ENCODE peak calls at places on chromosomes 13 and 19, in ten cellular contexts. One of them, this sample, is unnamed. For H3K36me3 and H3K4me1, the result is how much of the 10 kb centered on the place peaks cover.

GRCh38 chr13:43269037-43269476 is 245.7 kb downstream of the DNAJC15 start:
- DNase-seq in Karpas-422: no peak
- DNase-seq in H1: no peak
- DNase-seq in CD4-positive, alpha-beta memory T cell: no peak
- DNase-seq in aorta: no peak
- DNase-seq in OCI-LY7: no peak
- DNase-seq in cardiac muscle cell: peak
- DNase-seq in suprapubic skin: no peak
- DNase-seq in tibial nerve: no peak
- DNase-seq in transverse colon: peak
- DNase-seq in this sample: no peak

GRCh38 chr13:78649997-78650724 is 8.8 kb downstream of the OBI1 start:
- DNase-seq in Karpas-422: no peak
- DNase-seq in H1: no peak
- DNase-seq in CD4-positive, alpha-beta memory T cell: no peak
- DNase-seq in aorta: no peak
- DNase-seq in OCI-LY7: no peak
- DNase-seq in cardiac muscle cell: no peak
- DNase-seq in suprapubic skin: no peak
- DNase-seq in tibial nerve: no peak
- DNase-seq in transverse colon: no peak
- DNase-seq in this sample: no peak

GRCh38 chr13:38872693-38873092 is 117.9 kb downstream of the STOML3 start:
- DNase-seq in Karpas-422: peak
- DNase-seq in H1: peak
- DNase-seq in CD4-positive, alpha-beta memory T cell: no peak
- DNase-seq in aorta: no peak
- DNase-seq in OCI-LY7: peak
- DNase-seq in cardiac muscle cell: peak
- DNase-seq in suprapubic skin: no peak
- DNase-seq in tibial nerve: no peak
- DNase-seq in transverse colon: peak
- DNase-seq in this sample: peak

GRCh38 chr13:44842158-44842557 is 147.1 kb downstream of the NUFIP1 start:
- DNase-seq in Karpas-422: no peak
- DNase-seq in H1: no peak
- DNase-seq in CD4-positive, alpha-beta memory T cell: no peak
- DNase-seq in aorta: no peak
- DNase-seq in OCI-LY7: no peak
- DNase-seq in cardiac muscle cell: peak
- DNase-seq in suprapubic skin: no peak
- DNase-seq in tibial nerve: no peak
- DNase-seq in transverse colon: no peak
- DNase-seq in this sample: no peak

GRCh38 chr19:42122691-42123607 is 9.3 kb downstream of the POU2F2 start:
- DNase-seq in Karpas-422: peak
- DNase-seq in H1: no peak
- DNase-seq in CD4-positive, alpha-beta memory T cell: peak
- DNase-seq in aorta: no peak
- DNase-seq in OCI-LY7: peak
- DNase-seq in cardiac muscle cell: no peak
- DNase-seq in suprapubic skin: no peak
- DNase-seq in tibial nerve: no peak
- DNase-seq in transverse colon: no peak
- DNase-seq in this sample: no peak

GRCh38 chr19:28596561-28597071 is 616.3 kb downstream of the UQCRFS1 start:
- DNase-seq in Karpas-422: no peak
- DNase-seq in H1: no peak
- DNase-seq in CD4-positive, alpha-beta memory T cell: no peak
- DNase-seq in aorta: no peak
- DNase-seq in OCI-LY7: no peak
- DNase-seq in cardiac muscle cell: no peak
- DNase-seq in suprapubic skin: no peak
- DNase-seq in tibial nerve: no peak
- DNase-seq in transverse colon: no peak
- DNase-seq in this sample: no peak

GRCh38 chr13:34419025-34419424 is 523.0 kb upstream of the NBEA start:
- DNase-seq in Karpas-422: no peak
- DNase-seq in H1: no peak
- DNase-seq in CD4-positive, alpha-beta memory T cell: no peak
- DNase-seq in aorta: no peak
- DNase-seq in OCI-LY7: no peak
- DNase-seq in cardiac muscle cell: no peak
- DNase-seq in suprapubic skin: no peak
- DNase-seq in tibial nerve: no peak
- DNase-seq in transverse colon: no peak
- DNase-seq in this sample: no peak

GRCh38 chr19:3029070-3029923 is at the start of gene TLE2:
- DNase-seq in Karpas-422: no peak
- DNase-seq in H1: no peak
- DNase-seq in CD4-positive, alpha-beta memory T cell: no peak
- DNase-seq in aorta: no peak
- DNase-seq in OCI-LY7: no peak
- DNase-seq in cardiac muscle cell: no peak
- DNase-seq in suprapubic skin: no peak
- DNase-seq in tibial nerve: no peak
- DNase-seq in transverse colon: no peak
- DNase-seq in this sample: no peak

GRCh38 chr13:104534847-104535246 is 1468.6 kb upstream of the SLC10A2 start:
- DNase-seq in Karpas-422: peak
- DNase-seq in H1: peak
- DNase-seq in CD4-positive, alpha-beta memory T cell: no peak
- DNase-seq in aorta: no peak
- DNase-seq in OCI-LY7: peak
- DNase-seq in cardiac muscle cell: no peak
- DNase-seq in suprapubic skin: no peak
- DNase-seq in tibial nerve: no peak
- DNase-seq in transverse colon: no peak
- DNase-seq in this sample: no peak

GRCh38 chr19:7985481-7985911 is 19.9 kb downstream of the ELAVL1 start:
- DNase-seq in Karpas-422: no peak
- DNase-seq in H1: no peak
- DNase-seq in CD4-positive, alpha-beta memory T cell: no peak
- DNase-seq in aorta: no peak
- DNase-seq in OCI-LY7: no peak
- DNase-seq in cardiac muscle cell: no peak
- DNase-seq in suprapubic skin: no peak
- DNase-seq in tibial nerve: no peak
- DNase-seq in transverse colon: no peak
- DNase-seq in this sample: no peak
- H3K36me3 ChIP-seq in Karpas-422: under half
- H3K36me3 ChIP-seq in H1: under half
- H3K36me3 ChIP-seq in CD4-positive, alpha-beta memory T cell: half or more
- H3K36me3 ChIP-seq in aorta: under half
- H3K36me3 ChIP-seq in OCI-LY7: half or more
- H3K36me3 ChIP-seq in cardiac muscle cell: under half
- H3K36me3 ChIP-seq in suprapubic skin: under half
- H3K36me3 ChIP-seq in tibial nerve: half or more
- H3K36me3 ChIP-seq in transverse colon: under half
- H3K36me3 ChIP-seq in this sample: half or more

GRCh38 chr13:103036268-103036667 is 29.9 kb downstream of the SLC10A2 start:
- DNase-seq in Karpas-422: peak
- DNase-seq in H1: no peak
- DNase-seq in CD4-positive, alpha-beta memory T cell: no peak
- DNase-seq in aorta: no peak
- DNase-seq in OCI-LY7: no peak
- DNase-seq in cardiac muscle cell: no peak
- DNase-seq in suprapubic skin: no peak
- DNase-seq in tibial nerve: no peak
- DNase-seq in transverse colon: no peak
- DNase-seq in this sample: no peak

GRCh38 chr13:103030776-103031175 is 35.4 kb downstream of the SLC10A2 start:
- DNase-seq in Karpas-422: no peak
- DNase-seq in H1: no peak
- DNase-seq in CD4-positive, alpha-beta memory T cell: no peak
- DNase-seq in aorta: no peak
- DNase-seq in OCI-LY7: peak
- DNase-seq in cardiac muscle cell: no peak
- DNase-seq in suprapubic skin: no peak
- DNase-seq in tibial nerve: no peak
- DNase-seq in transverse colon: no peak
- DNase-seq in this sample: no peak

GRCh38 chr13:103031332-103031873 is 34.8 kb downstream of the SLC10A2 start:
- DNase-seq in Karpas-422: peak
- DNase-seq in H1: no peak
- DNase-seq in CD4-positive, alpha-beta memory T cell: no peak
- DNase-seq in aorta: no peak
- DNase-seq in OCI-LY7: peak
- DNase-seq in cardiac muscle cell: no peak
- DNase-seq in suprapubic skin: no peak
- DNase-seq in tibial nerve: no peak
- DNase-seq in transverse colon: no peak
- DNase-seq in this sample: no peak

GRCh38 chr13:103029798-103030197 is 36.4 kb downstream of the SLC10A2 start:
- DNase-seq in Karpas-422: no peak
- DNase-seq in H1: no peak
- DNase-seq in CD4-positive, alpha-beta memory T cell: no peak
- DNase-seq in aorta: no peak
- DNase-seq in OCI-LY7: no peak
- DNase-seq in cardiac muscle cell: no peak
- DNase-seq in suprapubic skin: no peak
- DNase-seq in tibial nerve: no peak
- DNase-seq in transverse colon: no peak
- DNase-seq in this sample: no peak

GRCh38 chr13:103033999-103034398 is 32.2 kb downstream of the SLC10A2 start:
- DNase-seq in Karpas-422: no peak
- DNase-seq in H1: no peak
- DNase-seq in CD4-positive, alpha-beta memory T cell: no peak
- DNase-seq in aorta: no peak
- DNase-seq in OCI-LY7: peak
- DNase-seq in cardiac muscle cell: no peak
- DNase-seq in suprapubic skin: no peak
- DNase-seq in tibial nerve: no peak
- DNase-seq in transverse colon: no peak
- DNase-seq in this sample: no peak
- H3K4me1 ChIP-seq in Karpas-422: under half
- H3K4me1 ChIP-seq in H1: under half
- H3K4me1 ChIP-seq in CD4-positive, alpha-beta memory T cell: under half
- H3K4me1 ChIP-seq in aorta: under half
- H3K4me1 ChIP-seq in OCI-LY7: half or more
- H3K4me1 ChIP-seq in cardiac muscle cell: under half
- H3K4me1 ChIP-seq in suprapubic skin: under half
- H3K4me1 ChIP-seq in tibial nerve: under half
- H3K4me1 ChIP-seq in transverse colon: under half
- H3K4me1 ChIP-seq in this sample: under half

DNA sequence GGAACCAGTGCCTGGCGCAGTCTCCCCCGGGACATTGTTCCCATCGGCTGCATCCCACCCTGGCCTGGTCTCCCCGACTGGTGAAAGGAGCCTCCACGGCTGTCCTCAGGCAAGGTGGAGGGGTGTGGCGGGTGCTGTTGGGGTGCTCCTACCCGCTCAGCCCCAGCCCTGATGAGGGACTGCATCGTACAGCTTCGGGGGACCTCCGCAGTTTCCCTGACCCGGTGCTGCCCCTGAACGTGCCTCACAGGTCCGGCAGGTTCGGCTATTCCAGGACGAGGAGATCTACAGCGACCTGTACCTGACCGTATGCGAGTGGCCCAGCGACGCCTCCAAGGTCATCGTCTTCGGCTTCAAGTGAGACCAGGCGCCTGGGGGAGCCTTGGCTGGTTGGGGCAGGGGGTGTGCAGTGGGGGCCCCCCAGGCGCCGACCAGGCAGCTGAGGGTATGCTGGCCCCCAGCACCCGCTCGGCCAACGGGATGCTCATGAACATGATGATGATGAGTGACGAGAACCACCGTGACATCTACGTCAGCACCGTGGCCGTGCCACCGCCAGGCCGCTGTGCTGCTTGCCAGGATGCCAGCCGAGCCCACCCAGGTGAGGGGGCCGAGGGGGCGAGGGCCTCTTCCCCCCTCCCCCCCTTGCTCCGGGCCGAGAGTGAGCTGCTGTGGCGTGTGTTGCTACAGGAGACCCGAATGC is 3.5 kb downstream of the DCAF15 start:
- DNase-seq in Karpas-422: no peak
- DNase-seq in H1: no peak
- DNase-seq in CD4-positive, alpha-beta memory T cell: no peak
- DNase-seq in aorta: no peak
- DNase-seq in OCI-LY7: no peak
- DNase-seq in cardiac muscle cell: no peak
- DNase-seq in suprapubic skin: no peak
- DNase-seq in tibial nerve: no peak
- DNase-seq in transverse colon: no peak
- DNase-seq in this sample: no peak
- H3K27ac ChIP-seq in Karpas-422: no peak
- H3K27ac ChIP-seq in H1: no peak
- H3K27ac ChIP-seq in CD4-positive, alpha-beta memory T cell: no peak
- H3K27ac ChIP-seq in aorta: no peak
- H3K27ac ChIP-seq in OCI-LY7: no peak
- H3K27ac ChIP-seq in cardiac muscle cell: no peak
- H3K27ac ChIP-seq in suprapubic skin: no peak
- H3K27ac ChIP-seq in tibial nerve: no peak
- H3K27ac ChIP-seq in transverse colon: no peak
- H3K27ac ChIP-seq in this sample: no peak

GRCh38 chr19:10688545-10689280 is 12.5 kb upstream of the QTRT1 start:
- DNase-seq in Karpas-422: no peak
- DNase-seq in H1: no peak
- DNase-seq in CD4-positive, alpha-beta memory T cell: no peak
- DNase-seq in aorta: no peak
- DNase-seq in OCI-LY7: no peak
- DNase-seq in cardiac muscle cell: no peak
- DNase-seq in suprapubic skin: no peak
- DNase-seq in tibial nerve: no peak
- DNase-seq in transverse colon: no peak
- DNase-seq in this sample: no peak

GRCh38 chr19:10686661-10687517 is 14.3 kb upstream of the QTRT1 start:
- DNase-seq in Karpas-422: no peak
- DNase-seq in H1: no peak
- DNase-seq in CD4-positive, alpha-beta memory T cell: no peak
- DNase-seq in aorta: no peak
- DNase-seq in OCI-LY7: no peak
- DNase-seq in cardiac muscle cell: no peak
- DNase-seq in suprapubic skin: no peak
- DNase-seq in tibial nerve: no peak
- DNase-seq in transverse colon: no peak
- DNase-seq in this sample: no peak

GRCh38 chr19:10685210-10685609 is 16.0 kb upstream of the QTRT1 start:
- DNase-seq in Karpas-422: no peak
- DNase-seq in H1: no peak
- DNase-seq in CD4-positive, alpha-beta memory T cell: no peak
- DNase-seq in aorta: no peak
- DNase-seq in OCI-LY7: no peak
- DNase-seq in cardiac muscle cell: no peak
- DNase-seq in suprapubic skin: no peak
- DNase-seq in tibial nerve: no peak
- DNase-seq in transverse colon: no peak
- DNase-seq in this sample: no peak

GRCh38 chr19:10687518-10688288 is 13.5 kb upstream of the QTRT1 start:
- DNase-seq in Karpas-422: no peak
- DNase-seq in H1: no peak
- DNase-seq in CD4-positive, alpha-beta memory T cell: no peak
- DNase-seq in aorta: no peak
- DNase-seq in OCI-LY7: no peak
- DNase-seq in cardiac muscle cell: no peak
- DNase-seq in suprapubic skin: no peak
- DNase-seq in tibial nerve: no peak
- DNase-seq in transverse colon: no peak
- DNase-seq in this sample: no peak

DNA sequence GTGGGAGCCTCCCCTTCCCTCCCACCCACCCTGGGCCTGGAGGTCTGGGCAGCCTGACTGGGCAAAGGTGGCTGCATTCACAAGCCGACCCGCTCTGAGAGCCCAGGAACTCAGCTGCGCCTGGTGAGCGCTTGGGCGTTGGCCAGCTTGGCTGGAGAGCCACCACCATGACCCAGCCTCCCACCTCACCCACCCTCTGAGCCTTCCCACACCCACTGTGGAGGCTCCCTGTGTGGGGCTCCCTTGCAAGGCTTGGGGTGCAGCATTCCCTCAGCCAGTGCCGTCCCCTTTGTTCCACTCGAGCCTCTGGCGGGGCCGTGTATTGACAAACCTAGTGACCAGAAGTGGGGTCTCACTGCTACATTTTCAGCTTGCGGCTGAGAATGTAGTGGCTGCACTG is 15.0 kb upstream of the QTRT1 start:
- DNase-seq in Karpas-422: no peak
- DNase-seq in H1: no peak
- DNase-seq in CD4-positive, alpha-beta memory T cell: no peak
- DNase-seq in aorta: no peak
- DNase-seq in OCI-LY7: no peak
- DNase-seq in cardiac muscle cell: no peak
- DNase-seq in suprapubic skin: no peak
- DNase-seq in tibial nerve: no peak
- DNase-seq in transverse colon: no peak
- DNase-seq in this sample: no peak
- H3K36me3 ChIP-seq in Karpas-422: half or more
- H3K36me3 ChIP-seq in H1: half or more
- H3K36me3 ChIP-seq in CD4-positive, alpha-beta memory T cell: half or more
- H3K36me3 ChIP-seq in aorta: under half
- H3K36me3 ChIP-seq in OCI-LY7: half or more
- H3K36me3 ChIP-seq in cardiac muscle cell: half or more
- H3K36me3 ChIP-seq in suprapubic skin: half or more
- H3K36me3 ChIP-seq in tibial nerve: half or more
- H3K36me3 ChIP-seq in transverse colon: under half
- H3K36me3 ChIP-seq in this sample: under half